ENCODE peak calls at places on chromosome 13, in ten cellular contexts. J, G, A, I, C, P, O, Y, Z and R are unnamed samples.

GRCh38 chr13:75236774-75237173 is 245.2 kb downstream of the TBC1D4 start:
- DNase-seq in Z (no peak), C (no peak), O (no peak), A (no peak), I (no peak), Y (no peak), J (no peak), G (no peak), P (no peak), R (no peak)

GRCh38 chr13:82850644-82851043 is 1031.6 kb downstream of the SLITRK1 start:
- DNase-seq in G (no peak), C (no peak), O (no peak), I (no peak), Y (no peak), A (no peak), J (no peak), Z (no peak), P (no peak), R (no peak)

GRCh38 chr13:114118763-114119123 is 13.7 kb downstream of the RASA3 start:
- DNase-seq in Y (no peak), O (no peak), C (no peak), A (peak; percentile 43), P (peak; percentile 66), G (no peak), Z (no peak), I (no peak), J (peak; percentile 56), R (no peak)

GRCh38 chr13:102198418-102199322 is 203.2 kb downstream of the FGF14 start:
- DNase-seq in P (peak; percentile 52), G (no peak), O (no peak), J (no peak), Z (no peak), Y (no peak), C (no peak), A (peak; percentile 27), I (no peak), R (no peak)

GRCh38 chr13:49594576-49594975 is 9.2 kb upstream of the RCBTB1 start:
- DNase-seq in A (no peak), I (no peak), G (no peak), C (no peak), P (no peak), Y (no peak), O (no peak), Z (no peak), J (no peak), R (no peak)

GRCh38 chr13:27847669-27848068 is 55.4 kb downstream of the GSX1 start:
- DNase-seq in J (no peak), P (no peak), A (no peak), G (no peak), Z (no peak), Y (no peak), O (no peak), I (no peak), C (no peak), R (no peak)

GRCh38 chr13:23966221-23966690 is 69.0 kb upstream of the C1QTNF9B start:
- DNase-seq in O (no peak), G (no peak), J (no peak), A (no peak), Z (no peak), I (no peak), C (no peak), P (no peak), Y (no peak), R (no peak)

GRCh38 chr13:109746364-109746763 is 40.0 kb downstream of the IRS2 start:
- DNase-seq in Z (peak; percentile 17), O (no peak), J (no peak), A (no peak), C (no peak), I (no peak), Y (no peak), P (no peak), G (no peak), R (peak; percentile 51)

GRCh38 chr13:91609353-91609752 is 210.9 kb downstream of the GPC5 start:
- DNase-seq in Y (no peak), P (peak; percentile 76), A (no peak), O (no peak), J (no peak), I (no peak), C (no peak), G (no peak), Z (no peak), R (no peak)

GRCh38 chr13:66995366-66995663 is 234.8 kb downstream of the PCDH9 start:
- DNase-seq in A (no peak), O (no peak), G (no peak), J (no peak), C (no peak), Z (no peak), P (no peak), Y (no peak), I (peak; percentile 96), R (no peak)

GRCh38 chr13:74003374-74003773 is 130.8 kb downstream of the KLF12 start:
- DNase-seq in A (no peak), P (peak; percentile 8), O (no peak), I (no peak), Z (no peak), Y (no peak), C (no peak), J (no peak), G (no peak), R (no peak)

GRCh38 chr13:110921695-110922094 is 6.8 kb upstream of the ANKRD10 start:
- DNase-seq in Z (no peak), A (no peak), P (no peak), O (no peak), Y (no peak), I (no peak), G (peak; percentile 22), C (no peak), J (no peak), R (no peak)

GRCh38 chr13:114115191-114115671 is 17.2 kb downstream of the RASA3 start:
- DNase-seq in J (peak; percentile 83), O (peak; percentile 85), G (no peak), Z (peak; percentile 51), A (no peak), Y (no peak), P (peak; percentile 81), I (no peak), C (no peak), R (peak; percentile 67)

GRCh38 chr13:44136693-44137268 is 236.8 kb upstream of the SERP2 start:
- DNase-seq in Z (no peak), G (no peak), Y (no peak), C (no peak), J (no peak), P (no peak), I (no peak), O (no peak), A (no peak), R (no peak)

GRCh38 chr13:113591750-113592149 is 7.2 kb downstream of the TFDP1 start:
- DNase-seq in I (no peak), Z (peak; percentile 11), P (no peak), A (no peak), Y (no peak), C (no peak), O (peak; percentile 44), J (peak; percentile 48), G (no peak), R (no peak)

GRCh38 chr13:106383791-106384190 is 151.7 kb downstream of the EFNB2 start:
- DNase-seq in Y (no peak), I (no peak), P (no peak), A (no peak), O (no peak), C (no peak), J (no peak), Z (no peak), G (no peak), R (no peak)

GRCh38 chr13:85847012-85847411 is 47.8 kb upstream of the SLITRK6 start:
- DNase-seq in J (no peak), I (no peak), Z (no peak), G (no peak), C (no peak), Y (no peak), A (no peak), O (no peak), P (no peak), R (no peak)

GRCh38 chr13:26377038-26377437 is 123.1 kb downstream of the CDK8 start:
- DNase-seq in G (peak; percentile 52), Y (no peak), O (no peak), P (no peak), A (peak; percentile 51), Z (peak; percentile 81), I (peak; percentile 18), J (no peak), C (no peak), R (no peak)
- TF ChIP-seq CTCF in G (peak; percentile 79), Y (no peak), O (peak; percentile 43), P (peak; percentile 34), A (peak; percentile 52), Z (peak; percentile 86), I (peak; percentile 65), J (no peak), C (peak; percentile 45), R (peak; percentile 48)

GRCh38 chr13:30362869-30363268 is 55.5 kb upstream of the KATNAL1 start:
- DNase-seq in C (peak; percentile 33), Y (no peak), A (no peak), G (no peak), P (no peak), I (no peak), J (no peak), O (no peak), Z (no peak), R (no peak)
- H3K27ac ChIP-seq in C (peak overlapping the region; percentile 42), Y (no peak overlapping the region), A (peak overlapping the region; percentile 87), G (no peak overlapping the region), P (no peak overlapping the region), I (no peak overlapping the region), J (peak overlapping the region; percentile 33), O (no peak overlapping the region), Z (no peak overlapping the region), R (peak overlapping the region; percentile 10)

GRCh38 chr13:37136187-37136586 is 30.7 kb upstream of the CSNK1A1L start:
- DNase-seq in P (no peak), O (no peak), J (no peak), G (no peak), Y (no peak), A (no peak), I (no peak), C (no peak), Z (no peak), R (no peak)
- H3K4me1 ChIP-seq in P (no peaks in the 10 kb centered on the region), O (no peaks in the 10 kb centered on the region), J (no peaks in the 10 kb centered on the region), G (no peaks in the 10 kb centered on the region), Y (no peaks in the 10 kb centered on the region), A (peaks cover 8% of the 10 kb centered on the region), I (no peaks in the 10 kb centered on the region), C (no peaks in the 10 kb centered on the region), Z (no peaks in the 10 kb centered on the region), R (no peaks in the 10 kb centered on the region)

GRCh38 chr13:112103260-112103843 is 36.4 kb downstream of the SOX1 start:
- DNase-seq in G (no peak), Z (peak; percentile 56), O (no peak), I (no peak), A (no peak), P (no peak), J (no peak), Y (no peak), C (no peak), R (no peak)

GRCh38 chr13:112104873-112105234 is 37.9 kb downstream of the SOX1 start:
- DNase-seq in O (no peak), I (no peak), Z (no peak), G (no peak), J (no peak), P (no peak), Y (no peak), C (no peak), A (peak; percentile 25), R (peak; percentile 1)

GRCh38 chr13:112103971-112104872 is 37.3 kb downstream of the SOX1 start:
- DNase-seq in G (peak; percentile 66), P (no peak), A (peak; percentile 55), Z (peak; percentile 92), Y (no peak), J (no peak), I (no peak), C (no peak), O (no peak), R (peak; percentile 26)

GRCh38 chr13:112101360-112101930 is 34.5 kb downstream of the SOX1 start:
- DNase-seq in Y (no peak), P (no peak), Z (no peak), J (no peak), C (no peak), O (no peak), A (peak; percentile 70), G (no peak), I (no peak), R (peak; percentile 42)

GRCh38 chr13:112102243-112102642 is 35.3 kb downstream of the SOX1 start:
- DNase-seq in Y (no peak), O (no peak), C (no peak), Z (no peak), P (no peak), A (peak; percentile 81), I (no peak), G (no peak), J (no peak), R (peak; percentile 5)
- TF ChIP-seq CTCF in Y (no peak), O (no peak), C (peak; percentile 29), Z (peak; percentile 42), P (no peak), A (peak; percentile 66), I (no peak), G (peak; percentile 30), J (no peak), R (no peak)